ENCODE peak calls at places on chromosomes 16 and 17, in six cellular contexts. T is A549, J is adrenal gland, B is neural progenitor cell, V is transverse colon, I is IMR-90. Y is an unnamed sample.

GRCh38 chr16:85423186-85423550 is 190.0 kb upstream of the GSE1 start:
- DNase-seq in T (no peak), J (no peak), B (no peak), V (no peak), I (no peak), Y (no peak)

GRCh38 chr16:11990672-11991390 is 14.3 kb downstream of the SNX29 start:
- DNase-seq in T (no peak), J (no peak), B (no peak), V (no peak), I (no peak), Y (no peak)

GRCh38 chr16:48317614-48318013 is 67.6 kb downstream of the SIAH1 start:
- DNase-seq in T (peak; percentile 33), J (no peak), B (no peak), V (no peak), I (peak; percentile 76), Y (no peak)

GRCh38 chr17:80025140-80025539 is 10.5 kb downstream of the TBC1D16 start:
- DNase-seq in T (no peak), J (no peak), B (peak; percentile 52), V (peak; percentile 44), I (no peak), Y (no peak)

GRCh38 chr16:70695351-70696070 is 9.7 kb upstream of the MTSS2 start:
- DNase-seq in T (peak; percentile 48), J (peak; percentile 83), B (peak; percentile 40), V (peak; percentile 47), I (no peak), Y (no peak)

GRCh38 chr16:88561485-88562369 is 8.5 kb upstream of the ZC3H18 start:
- DNase-seq in T (peak; percentile 57), J (peak; percentile 69), B (peak; percentile 73), V (peak; percentile 37), I (peak; percentile 43), Y (peak; percentile 50)

GRCh38 chr17:79466562-79467350 is 144.1 kb downstream of the RBFOX3 start:
- DNase-seq in T (no peak), J (no peak), B (no peak), V (no peak), I (no peak), Y (no peak)

GRCh38 chr16:88298882-88299745 is 83.6 kb upstream of the ZNF469 start:
- DNase-seq in T (no peak), J (no peak), B (no peak), V (no peak), I (peak; percentile 68), Y (no peak)

GRCh38 chr16:86833136-86833535 is 254.8 kb downstream of the FOXL1 start:
- DNase-seq in T (no peak), J (no peak), B (no peak), V (no peak), I (peak; percentile 15), Y (no peak)

GRCh38 chr16:14370736-14371234 is 259.3 kb downstream of the PARN start:
- DNase-seq in T (no peak), J (no peak), B (no peak), V (no peak), I (no peak), Y (no peak)

GRCh38 chr16:71933017-71933416 is 37.7 kb downstream of the IST1 start:
- DNase-seq in T (no peak), J (no peak), B (peak; percentile 21), V (no peak), I (no peak), Y (no peak)

GRCh38 chr16:79422061-79422460 is 178.5 kb downstream of the MAF start:
- DNase-seq in T (no peak), J (no peak), B (no peak), V (no peak), I (no peak), Y (no peak)

GRCh38 chr16:55559233-55559632 is 7.3 kb upstream of the CAPNS2 start:
- DNase-seq in T (no peak), J (no peak), B (no peak), V (no peak), I (peak; percentile 73), Y (no peak)

GRCh38 chr16:75189638-75190245 is 17.2 kb downstream of the CTRB2 start:
- DNase-seq in T (no peak), J (no peak), B (no peak), V (no peak), I (no peak), Y (no peak)

GRCh38 chr16:85754403-85754802 is 3.5 kb upstream of the C16orf74 start:
- DNase-seq in T (no peak), J (no peak), B (no peak), V (no peak), I (no peak), Y (no peak)

GRCh38 chr17:50162466-50163254 is 3.1 kb upstream of the SGCA start:
- DNase-seq in T (no peak), J (no peak), B (no peak), V (no peak), I (no peak), Y (no peak)

GRCh38 chr17:48724241-48725004 is 1.4 kb downstream of the PRAC2 start:
- DNase-seq in T (peak; percentile 77), J (peak; percentile 94), B (peak; percentile 91), V (peak; percentile 92), I (peak; percentile 67), Y (peak; percentile 65)

GRCh38 chr16:24677388-24677787 is 52.1 kb upstream of the TNRC6A start:
- DNase-seq in T (no peak), J (no peak), B (no peak), V (no peak), I (no peak), Y (no peak)

GRCh38 chr16:31678649-31679325 is 151.1 kb downstream of the AHSP start:
- DNase-seq in T (no peak), J (no peak), B (no peak), V (no peak), I (no peak), Y (no peak)

GRCh38 chr16:31676731-31677130 is 149.0 kb downstream of the AHSP start:
- DNase-seq in T (no peak), J (no peak), B (no peak), V (no peak), I (no peak), Y (no peak)

DNA sequence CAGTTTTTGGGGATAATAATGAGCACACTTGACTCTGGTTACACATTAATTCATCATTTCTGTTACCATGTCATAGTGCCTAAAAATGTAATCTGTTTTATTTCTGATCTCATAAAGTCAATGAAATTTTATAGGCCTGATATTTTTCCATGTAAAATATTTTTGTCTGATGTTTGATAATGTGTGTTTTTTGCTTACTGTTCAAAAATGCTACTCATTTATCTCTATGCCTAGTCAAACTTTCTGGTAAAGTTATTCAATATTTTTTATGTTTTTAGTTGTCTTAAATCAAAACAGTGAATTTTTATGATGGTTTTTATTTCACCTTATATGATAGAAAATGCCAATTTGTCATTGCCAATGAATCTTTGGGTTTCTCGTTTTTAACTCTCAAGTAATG is 147.0 kb downstream of the AHSP start:
- DNase-seq in T (no peak), J (no peak), B (no peak), V (no peak), I (no peak), Y (no peak)
- H3K9me3 ChIP-seq in T (no peaks in the 10 kb centered on the region), J (no peaks in the 10 kb centered on the region), B (peaks cover 11% of the 10 kb centered on the region), V (no peaks in the 10 kb centered on the region), I (no peaks in the 10 kb centered on the region), Y (no peaks in the 10 kb centered on the region)

GRCh38 chr17:75407655-75408352 is 2.3 kb upstream of the GRB2 start:
- DNase-seq in T (no peak), J (peak; percentile 23), B (no peak), V (no peak), I (no peak), Y (no peak)

GRCh38 chr17:75404739-75405364 is 626 bp downstream of the GRB2 start:
- DNase-seq in T (peak; percentile 42), J (peak; percentile 78), B (peak; percentile 68), V (peak; percentile 53), I (peak; percentile 52), Y (peak; percentile 71)

GRCh38 chr17:75406222-75406615 is 741 bp upstream of the GRB2 start:
- DNase-seq in T (no peak), J (peak; percentile 56), B (peak; percentile 28), V (no peak), I (no peak), Y (no peak)

GRCh38 chr17:75404223-75404738 is 1.2 kb downstream of the GRB2 start:
- DNase-seq in T (peak; percentile 86), J (peak; percentile 84), B (peak; percentile 89), V (peak; percentile 76), I (peak; percentile 83), Y (peak; percentile 47)

DNA sequence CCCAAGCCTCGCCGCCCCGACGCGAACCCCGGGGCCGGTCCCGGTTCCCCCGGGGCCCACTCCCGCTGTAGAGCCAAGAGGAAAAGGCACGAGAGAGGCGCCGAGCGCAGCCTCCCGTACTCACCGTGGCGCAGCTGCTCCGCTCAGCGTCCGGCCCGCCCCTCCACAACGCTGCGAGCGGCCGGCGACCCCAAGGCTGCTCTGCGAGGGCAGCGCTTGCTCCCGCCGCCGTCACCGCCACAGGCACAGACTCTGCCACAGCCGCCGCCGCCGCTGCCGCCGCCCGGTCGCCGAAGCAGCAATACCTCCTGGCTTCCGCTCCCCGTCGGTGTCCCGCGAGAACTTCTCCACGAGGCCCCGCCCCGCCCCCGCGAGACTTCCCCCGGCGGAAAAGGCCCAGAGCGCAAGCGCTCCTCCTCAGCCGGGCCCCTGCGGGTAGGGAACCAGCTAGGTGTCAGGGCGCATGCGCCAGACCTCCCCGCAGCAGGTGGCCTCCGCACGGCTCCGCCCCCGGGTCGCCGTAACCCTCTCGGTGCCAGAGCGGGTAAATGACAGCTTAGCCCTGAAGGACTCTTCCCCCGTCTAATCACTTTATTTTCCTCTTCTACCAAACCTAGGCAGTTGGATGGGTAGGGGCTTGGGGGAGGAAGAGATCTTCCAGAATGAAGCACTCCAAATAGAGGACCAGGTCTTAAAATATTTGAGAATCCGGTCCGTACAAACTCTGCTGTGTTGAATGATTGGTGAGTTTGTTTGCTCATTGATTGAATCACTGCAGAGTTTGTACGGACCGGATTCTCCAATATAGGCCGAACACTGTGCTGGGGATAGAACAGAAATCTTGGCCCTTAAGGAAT is at the start of gene GRB2:
- DNase-seq in T (peak; percentile 97), J (peak; percentile 99), B (peak; percentile 98), V (peak; percentile 100), I (peak; percentile 92), Y (peak; percentile 99)
- H3K4me1 ChIP-seq in T (peaks cover 13% of the 10 kb centered on the region), J (peaks cover 25% of the 10 kb centered on the region), B (peaks cover 3% of the 10 kb centered on the region), V (peaks cover 13% of the 10 kb centered on the region), I (peaks cover 4% of the 10 kb centered on the region), Y (peaks cover 43% of the 10 kb centered on the region)

DNA sequence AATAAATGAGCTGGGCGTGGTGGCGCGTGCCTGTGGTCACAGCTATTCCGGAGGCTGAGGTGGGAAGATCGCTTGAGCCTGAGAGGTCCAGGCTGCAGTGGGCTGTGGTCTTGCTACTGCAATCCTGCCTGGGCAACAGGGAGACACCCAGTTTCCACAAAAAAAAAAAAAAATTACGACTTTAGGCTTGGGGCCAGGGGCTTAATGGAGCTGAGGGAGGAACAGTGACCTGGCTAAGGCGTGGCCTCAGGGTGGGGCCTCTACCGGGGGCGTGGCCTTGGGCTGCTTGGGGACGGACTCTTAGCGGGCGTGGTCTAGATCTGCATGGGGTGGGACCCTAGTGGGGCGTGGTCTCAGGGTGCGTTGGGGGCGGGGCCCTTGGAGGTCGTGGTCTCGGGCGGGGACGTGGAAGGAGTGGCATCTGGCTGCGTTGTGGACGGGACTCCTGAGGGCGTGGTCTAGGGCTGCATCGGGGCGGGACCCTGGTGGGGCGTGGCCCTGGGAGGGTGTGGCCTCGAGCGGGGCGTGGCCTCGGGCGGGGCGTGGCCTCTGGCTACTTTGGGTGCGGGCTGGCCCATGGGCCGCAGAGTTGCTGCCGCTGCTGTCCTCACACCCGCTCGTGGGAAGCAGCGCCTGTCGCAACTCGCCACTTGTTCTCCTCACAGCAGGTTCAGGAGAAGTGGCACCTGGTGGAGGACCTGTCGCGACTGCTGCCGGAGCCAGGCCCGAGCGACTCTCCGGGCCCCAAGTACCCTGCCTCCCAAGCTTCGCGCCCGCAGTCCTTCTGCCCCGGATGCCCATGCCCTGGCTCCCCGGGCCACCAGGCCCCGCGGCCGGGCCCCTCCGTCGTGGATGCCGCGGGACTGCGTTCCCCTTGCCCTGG is 5.8 kb upstream of the C17orf99 start:
- DNase-seq in T (peak; percentile 100), J (peak; percentile 95), B (peak; percentile 98), V (peak; percentile 98), I (peak; percentile 21), Y (peak; percentile 95)
- H3K4me3 ChIP-seq in T (peak overlapping the region; percentile 33), J (no peak overlapping the region), B (no peak overlapping the region), V (no peak overlapping the region), I (no peak overlapping the region), Y (no peak overlapping the region)

GRCh38 chr17:66938656-66939055 is 25.9 kb upstream of the CACNG4 start:
- DNase-seq in T (no peak), J (no peak), B (no peak), V (no peak), I (no peak), Y (no peak)
- H3K9me3 ChIP-seq in T (peaks cover 7% of the 10 kb centered on the region), J (no peaks in the 10 kb centered on the region), B (no peaks in the 10 kb centered on the region), V (no peaks in the 10 kb centered on the region), I (peaks cover 15% of the 10 kb centered on the region), Y (no peaks in the 10 kb centered on the region)

Y was measured in CD4-positive, alpha-beta memory T cell.